ENCODE peak calls at places on chromosomes 13 and 19, in nine cellular contexts. P is lower lobe of right lung; S is neuronal stem cell; H is nucleus accumbens; I is thoracic aorta; Z is CD4-positive, alpha-beta T cell; L is activated naive CD4-positive, alpha-beta T cell; Q is aorta; Y is COR-L47. G is an unnamed sample.

GRCh38 chr19:46489445-46490272 is 6.0 kb downstream of the PNMA8B start:
- DNase-seq in L (no peak), Q (peak), Z (no peak), H (no peak), P (peak), I (peak), S (no peak), Y (no peak), G (peak)

GRCh38 chr13:94369862-94370491 is 109.5 kb downstream of the DCT start:
- DNase-seq in Y (no peak), Z (no peak), Q (no peak), P (no peak), H (no peak), L (no peak), S (no peak), I (no peak), G (no peak)

GRCh38 chr13:106440846-106441245 is 94.6 kb downstream of the EFNB2 start:
- DNase-seq in Y (no peak), I (no peak), H (no peak), S (no peak), Q (no peak), Z (no peak), P (no peak), L (no peak), G (no peak)

GRCh38 chr13:42048323-42048624 is 174 bp upstream of the DGKH start:
- DNase-seq in L (no peak), I (no peak), H (no peak), Z (no peak), Q (no peak), S (no peak), P (no peak), Y (peak), G (no peak)

GRCh38 chr19:40785526-40785925 is 7.5 kb downstream of the RAB4B start:
- DNase-seq in S (no peak), P (no peak), Y (no peak), H (no peak), L (no peak), I (no peak), Q (no peak), Z (no peak), G (no peak)

GRCh38 chr19:4575267-4575793 is 15.8 kb upstream of the SEMA6B start:
- DNase-seq in Z (no peak), Q (no peak), L (no peak), I (no peak), Y (no peak), P (no peak), S (no peak), H (no peak), G (peak)

GRCh38 chr13:106143392-106143791 is 392.1 kb downstream of the EFNB2 start:
- DNase-seq in Y (no peak), Z (no peak), Q (no peak), P (no peak), I (no peak), L (no peak), H (no peak), S (no peak), G (no peak)

GRCh38 chr13:76016799-76017198 is 380.7 kb downstream of the LMO7 start:
- DNase-seq in I (no peak), P (peak), S (peak), Q (no peak), Y (peak), H (no peak), Z (no peak), L (no peak), G (no peak)

GRCh38 chr13:51838235-51838846 is 6.6 kb downstream of the TMEM272 start:
- DNase-seq in L (no peak), Q (no peak), S (no peak), H (no peak), Y (no peak), P (no peak), Z (no peak), I (no peak), G (no peak)

GRCh38 chr19:58406818-58407657 is 1.4 kb upstream of the ZNF584 start:
- DNase-seq in L (no peak), I (no peak), Q (no peak), H (no peak), P (no peak), Y (no peak), S (no peak), Z (no peak), G (no peak)

GRCh38 chr13:73056054-73056962 is 2.5 kb upstream of the KLF5 start:
- DNase-seq in Q (no peak), I (no peak), S (no peak), P (no peak), L (no peak), Y (no peak), Z (no peak), H (no peak), G (no peak)

GRCh38 chr13:97938701-97939475 is 14.6 kb upstream of the IPO5 start:
- DNase-seq in Q (no peak), Z (no peak), P (no peak), I (no peak), L (no peak), S (no peak), Y (no peak), H (no peak), G (no peak)

GRCh38 chr19:13796301-13797057 is 1.2 kb downstream of the ZSWIM4 start:
- DNase-seq in Y (no peak), Z (no peak), Q (peak), L (no peak), P (peak), H (no peak), I (peak), S (no peak), G (peak)

GRCh38 chr13:38849316-38849715 is 141.3 kb downstream of the STOML3 start:
- DNase-seq in Y (no peak), Z (no peak), H (no peak), I (no peak), P (no peak), Q (no peak), L (no peak), S (no peak), G (no peak)

GRCh38 chr13:102680842-102681725 is 13.8 kb downstream of the METTL21C start:
- DNase-seq in L (no peak), I (no peak), S (no peak), P (no peak), H (no peak), Z (no peak), Y (no peak), Q (no peak), G (no peak)

GRCh38 chr13:67258482-67258881 is 28.3 kb upstream of the PCDH9 start:
- DNase-seq in L (no peak), Z (no peak), S (no peak), Q (no peak), Y (no peak), P (no peak), I (no peak), H (no peak), G (no peak)

GRCh38 chr19:4208385-4209094 is 20.8 kb upstream of the EBI3 start:
- DNase-seq in Q (no peak), S (no peak), I (no peak), Z (no peak), H (no peak), L (no peak), Y (peak), P (no peak), G (no peak)

GRCh38 chr13:43874512-43875092 is 4.9 kb downstream of the CCDC122 start:
- DNase-seq in Q (no peak), L (no peak), P (no peak), Y (peak), S (no peak), H (no peak), Z (no peak), I (no peak), G (no peak)

GRCh38 chr19:55643003-55643732 is at the start of gene ZNF581:
- DNase-seq in Q (peak), L (peak), H (no peak), P (peak), S (peak), Z (peak), I (no peak), Y (peak), G (peak)

GRCh38 chr19:43406297-43406696 is 8.4 kb upstream of the TEX101 start:
- DNase-seq in P (no peak), S (no peak), H (no peak), L (no peak), Z (no peak), Y (no peak), Q (no peak), I (no peak), G (no peak)